ENCODE peak calls at places on chromosomes 12 and 14, in four cellular contexts. H is heart right ventricle, P is erythroblast, G is ureter. J is an unnamed sample.

GRCh38 chr12:113090740-113091139 is 34.2 kb downstream of the DTX1 start:
- DNase-seq in H (no peak), P (no peak), G (no peak), J (no peak)

GRCh38 chr12:2195085-2195484 is 142.3 kb downstream of the CACNA1C start:
- DNase-seq in G (no peak), H (no peak), P (no peak), J (no peak)

GRCh38 chr14:105877645-105878044 is 351.3 kb downstream of the TMEM121 start:
- DNase-seq in G (peak; percentile 32), P (no peak), H (no peak), J (no peak)

GRCh38 chr14:45679852-45680251 is 426.9 kb upstream of the MIS18BP1 start:
- DNase-seq in P (no peak), G (no peak), H (no peak), J (no peak)

GRCh38 chr12:121753844-121754264 is 39.6 kb downstream of the RHOF start:
- DNase-seq in P (no peak), H (peak; percentile 64), G (no peak), J (no peak)

GRCh38 chr12:85237320-85237719 is 42.7 kb upstream of the ALX1 start:
- DNase-seq in H (no peak), G (no peak), P (no peak), J (no peak)

GRCh38 chr12:50326636-50327284 is 43.4 kb upstream of the LIMA1 start:
- DNase-seq in G (peak; percentile 50), H (no peak), P (no peak), J (no peak)

GRCh38 chr14:91284791-91285548 is 40.5 kb upstream of the GPR68 start:
- DNase-seq in P (no peak), H (no peak), G (no peak), J (no peak)

GRCh38 chr14:23095196-23096108 is at the start of gene C14orf119:
- DNase-seq in P (no peak), G (peak; percentile 100), H (peak; percentile 100), J (no peak)

GRCh38 chr12:132634411-132634990 is 15.9 kb downstream of the P2RX2 start:
- DNase-seq in P (no peak), G (no peak), H (no peak), J (no peak)

GRCh38 chr14:71586131-71586893 is 345.9 kb upstream of the RGS6 start:
- DNase-seq in H (no peak), G (no peak), P (no peak), J (no peak)

GRCh38 chr14:63457498-63457897 is 85.7 kb downstream of the PPP2R5E start:
- DNase-seq in G (no peak), P (no peak), H (no peak), J (no peak)

GRCh38 chr14:100618763-100619320 is 31.6 kb upstream of the BEGAIN start:
- DNase-seq in H (no peak), G (no peak), P (no peak), J (no peak)

GRCh38 chr12:108915632-108916133 is 35.8 kb downstream of the DAO start:
- DNase-seq in P (no peak), G (no peak), H (no peak), J (no peak)

GRCh38 chr12:62215506-62215905 is 44.7 kb upstream of the USP15 start:
- DNase-seq in G (no peak), P (no peak), H (no peak), J (peak; percentile 45)

GRCh38 chr14:22668417-22668816 is 24.3 kb upstream of the OR6J1 start:
- DNase-seq in G (no peak), P (no peak), H (no peak), J (no peak)

GRCh38 chr14:61492474-61492873 is 171.1 kb downstream of the PRKCH start:
- DNase-seq in H (no peak), P (no peak), G (no peak), J (peak; percentile 9)

GRCh38 chr12:89236748-89237428 is 115.4 kb downstream of the DUSP6 start:
- DNase-seq in G (no peak), P (no peak), H (no peak), J (no peak)

GRCh38 chr14:101365329-101366158 is 195.8 kb upstream of the DIO3 start:
- DNase-seq in G (no peak), H (no peak), P (no peak), J (no peak)

GRCh38 chr14:90717916-90718315 is 98.3 kb downstream of the TTC7B start:
- DNase-seq in H (no peak), G (no peak), P (no peak), J (no peak)

GRCh38 chr14:54650331-54651017 is 83.5 kb downstream of the SAMD4A start:
- DNase-seq in P (no peak), G (peak; percentile 63), H (peak; percentile 50), J (peak; percentile 2)

GRCh38 chr14:96805906-96806305 is 8.7 kb downstream of the VRK1 start:
- DNase-seq in G (no peak), H (peak; percentile 24), P (no peak), J (no peak)

GRCh38 chr12:123126294-123127144 is 24.4 kb downstream of the PITPNM2 start:
- DNase-seq in P (peak; percentile 70), H (no peak), G (no peak), J (peak; percentile 72)

GRCh38 chr12:120662879-120663278 is 22.5 kb downstream of the CABP1 start:
- DNase-seq in P (no peak), H (no peak), G (no peak), J (peak; percentile 51)

GRCh38 chr12:116881325-116881866 is at the start of gene HRK:
- DNase-seq in H (peak; percentile 6), P (no peak), G (no peak), J (no peak)

GRCh38 chr12:102323799-102324198 is 126.2 kb upstream of the PMCH start:
- DNase-seq in G (no peak), H (no peak), P (no peak), J (no peak)

GRCh38 chr14:24013654-24014514 is 25.2 kb downstream of the DHRS4L2 start:
- DNase-seq in G (peak; percentile 62), H (peak; percentile 53), P (peak; percentile 83), J (peak; percentile 82)

GRCh38 chr14:20436363-20436755 is 393 bp upstream of the KLHL33 start:
- DNase-seq in P (no peak), H (no peak), G (no peak), J (no peak)

GRCh38 chr12:5268424-5269210 is 163.3 kb upstream of the NTF3 start:
- DNase-seq in G (no peak), P (no peak), H (no peak), J (no peak)

GRCh38 chr14:49550284-49551184 is 35.6 kb downstream of the RPS29 start:
- DNase-seq in G (no peak), P (no peak), H (no peak), J (peak; percentile 28)

GRCh38 chr14:70842851-70843462 is 33.6 kb upstream of the MAP3K9 start:
- DNase-seq in P (no peak), H (peak; percentile 23), G (no peak), J (no peak)

GRCh38 chr14:97266653-97267052 is 469.5 kb downstream of the VRK1 start:
- DNase-seq in G (no peak), H (no peak), P (no peak), J (no peak)

J was measured in OCI-M1.